ENCODE peak calls at places on chromosomes 1 and 21, in nine cellular contexts. One of them, this sample, is unnamed.

GRCh38 chr1:216805233-216805632 is 82.0 kb upstream of the ESRRG start:
- DNase-seq in C1 segment of cervical spinal cord: no peak
- DNase-seq in heart right ventricle: no peak
- DNase-seq in NCI-H1092: peak; percentile 22
- DNase-seq in brain microvascular endothelial cell: no peak
- DNase-seq in AG09309: no peak
- DNase-seq in HEK293T: no peak
- DNase-seq in AG09319: no peak
- DNase-seq in NCI-H345: peak; percentile 34
- DNase-seq in this sample: no peak

GRCh38 chr21:42598159-42598735 is 55.2 kb upstream of the PDE9A start:
- DNase-seq in C1 segment of cervical spinal cord: no peak
- DNase-seq in heart right ventricle: no peak
- DNase-seq in NCI-H1092: no peak
- DNase-seq in brain microvascular endothelial cell: no peak
- DNase-seq in AG09309: no peak
- DNase-seq in HEK293T: no peak
- DNase-seq in AG09319: no peak
- DNase-seq in NCI-H345: no peak
- DNase-seq in this sample: no peak

GRCh38 chr1:167344605-167345385 is 124.1 kb downstream of the POU2F1 start:
- DNase-seq in C1 segment of cervical spinal cord: no peak
- DNase-seq in heart right ventricle: no peak
- DNase-seq in NCI-H1092: no peak
- DNase-seq in brain microvascular endothelial cell: no peak
- DNase-seq in AG09309: no peak
- DNase-seq in HEK293T: no peak
- DNase-seq in AG09319: no peak
- DNase-seq in NCI-H345: no peak
- DNase-seq in this sample: no peak

GRCh38 chr1:110645962-110646735 is 28.6 kb downstream of the KCNA3 start:
- DNase-seq in C1 segment of cervical spinal cord: no peak
- DNase-seq in heart right ventricle: no peak
- DNase-seq in NCI-H1092: no peak
- DNase-seq in brain microvascular endothelial cell: no peak
- DNase-seq in AG09309: no peak
- DNase-seq in HEK293T: no peak
- DNase-seq in AG09319: no peak
- DNase-seq in NCI-H345: no peak
- DNase-seq in this sample: no peak

GRCh38 chr1:178912597-178912996 is 41.7 kb upstream of the ANGPTL1 start:
- DNase-seq in C1 segment of cervical spinal cord: no peak
- DNase-seq in heart right ventricle: no peak
- DNase-seq in NCI-H1092: no peak
- DNase-seq in brain microvascular endothelial cell: no peak
- DNase-seq in AG09309: no peak
- DNase-seq in HEK293T: no peak
- DNase-seq in AG09319: no peak
- DNase-seq in NCI-H345: no peak
- DNase-seq in this sample: no peak

GRCh38 chr1:38044224-38045215 is 2.1 kb downstream of the POU3F1 start:
- DNase-seq in C1 segment of cervical spinal cord: no peak
- DNase-seq in heart right ventricle: no peak
- DNase-seq in NCI-H1092: no peak
- DNase-seq in brain microvascular endothelial cell: no peak
- DNase-seq in AG09309: no peak
- DNase-seq in HEK293T: no peak
- DNase-seq in AG09319: no peak
- DNase-seq in NCI-H345: no peak
- DNase-seq in this sample: no peak

GRCh38 chr1:205980182-205980830 is 22.9 kb downstream of the RAB7B start:
- DNase-seq in C1 segment of cervical spinal cord: no peak
- DNase-seq in heart right ventricle: no peak
- DNase-seq in NCI-H1092: no peak
- DNase-seq in brain microvascular endothelial cell: no peak
- DNase-seq in AG09309: no peak
- DNase-seq in HEK293T: no peak
- DNase-seq in AG09319: no peak
- DNase-seq in NCI-H345: no peak
- DNase-seq in this sample: no peak

GRCh38 chr1:88877382-88877825 is 14.0 kb downstream of the GTF2B start:
- DNase-seq in C1 segment of cervical spinal cord: no peak
- DNase-seq in heart right ventricle: no peak
- DNase-seq in NCI-H1092: no peak
- DNase-seq in brain microvascular endothelial cell: peak; percentile 12
- DNase-seq in AG09309: no peak
- DNase-seq in HEK293T: peak; percentile 26
- DNase-seq in AG09319: no peak
- DNase-seq in NCI-H345: peak; percentile 13
- DNase-seq in this sample: peak; percentile 8

GRCh38 chr1:151641229-151641628 is 29.4 kb downstream of the SNX27 start:
- DNase-seq in C1 segment of cervical spinal cord: no peak
- DNase-seq in heart right ventricle: no peak
- DNase-seq in NCI-H1092: no peak
- DNase-seq in brain microvascular endothelial cell: no peak
- DNase-seq in AG09309: no peak
- DNase-seq in HEK293T: no peak
- DNase-seq in AG09319: no peak
- DNase-seq in NCI-H345: no peak
- DNase-seq in this sample: no peak

GRCh38 chr1:100360790-100361232 is 8.5 kb downstream of the CDC14A start:
- DNase-seq in C1 segment of cervical spinal cord: no peak
- DNase-seq in heart right ventricle: peak; percentile 47
- DNase-seq in NCI-H1092: peak; percentile 9
- DNase-seq in brain microvascular endothelial cell: peak; percentile 66
- DNase-seq in AG09309: no peak
- DNase-seq in HEK293T: peak; percentile 58
- DNase-seq in AG09319: no peak
- DNase-seq in NCI-H345: no peak
- DNase-seq in this sample: no peak

GRCh38 chr1:209768354-209768774 is 12.5 kb downstream of the TRAF3IP3 start:
- DNase-seq in C1 segment of cervical spinal cord: no peak
- DNase-seq in heart right ventricle: no peak
- DNase-seq in NCI-H1092: no peak
- DNase-seq in brain microvascular endothelial cell: no peak
- DNase-seq in AG09309: no peak
- DNase-seq in HEK293T: no peak
- DNase-seq in AG09319: no peak
- DNase-seq in NCI-H345: no peak
- DNase-seq in this sample: no peak

GRCh38 chr1:213956295-213956770 is 31.4 kb upstream of the PROX1 start:
- DNase-seq in C1 segment of cervical spinal cord: no peak
- DNase-seq in heart right ventricle: no peak
- DNase-seq in NCI-H1092: no peak
- DNase-seq in brain microvascular endothelial cell: no peak
- DNase-seq in AG09309: no peak
- DNase-seq in HEK293T: no peak
- DNase-seq in AG09319: no peak
- DNase-seq in NCI-H345: no peak
- DNase-seq in this sample: no peak

GRCh38 chr1:236950365-236950764 is 53.9 kb downstream of the MT1HL1 start:
- DNase-seq in C1 segment of cervical spinal cord: no peak
- DNase-seq in heart right ventricle: no peak
- DNase-seq in NCI-H1092: no peak
- DNase-seq in brain microvascular endothelial cell: no peak
- DNase-seq in AG09309: no peak
- DNase-seq in HEK293T: no peak
- DNase-seq in AG09319: no peak
- DNase-seq in NCI-H345: no peak
- DNase-seq in this sample: no peak

GRCh38 chr21:38376693-38377092 is 119.9 kb downstream of the KCNJ15 start:
- DNase-seq in C1 segment of cervical spinal cord: no peak
- DNase-seq in heart right ventricle: no peak
- DNase-seq in NCI-H1092: no peak
- DNase-seq in brain microvascular endothelial cell: no peak
- DNase-seq in AG09309: no peak
- DNase-seq in HEK293T: no peak
- DNase-seq in AG09319: no peak
- DNase-seq in NCI-H345: no peak
- DNase-seq in this sample: no peak

GRCh38 chr1:150082494-150082893 is 14.9 kb downstream of the VPS45 start:
- DNase-seq in C1 segment of cervical spinal cord: no peak
- DNase-seq in heart right ventricle: no peak
- DNase-seq in NCI-H1092: no peak
- DNase-seq in brain microvascular endothelial cell: no peak
- DNase-seq in AG09309: no peak
- DNase-seq in HEK293T: no peak
- DNase-seq in AG09319: no peak
- DNase-seq in NCI-H345: no peak
- DNase-seq in this sample: no peak

This sample was measured in amniotic stem cell.